ENCODE peak calls at places on chromosomes 12 and 14, in seven cellular contexts. O, S, E, G, N, W and D are unnamed samples.

GRCh38 chr12:45289245-45290217 is 73.6 kb downstream of the ANO6 start:
- DNase-seq in S (no peak), G (no peak), O (no peak), W (no peak), E (no peak), N (no peak), D (no peak)

GRCh38 chr12:53586745-53587144 is 39.4 kb downstream of the ATF7 start:
- DNase-seq in E (no peak), O (no peak), N (no peak), S (peak; percentile 4), W (peak; percentile 76), G (no peak), D (no peak)

GRCh38 chr14:45201908-45202307 is 51.1 kb downstream of the MIS18BP1 start:
- DNase-seq in W (peak; percentile 53), S (no peak), O (no peak), N (peak; percentile 61), E (no peak), G (peak; percentile 9), D (peak; percentile 33)

GRCh38 chr14:45247427-45247826 is 5.6 kb downstream of the MIS18BP1 start:
- DNase-seq in W (no peak), E (no peak), O (no peak), N (no peak), S (peak; percentile 13), G (no peak), D (no peak)

GRCh38 chr12:104671407-104672095 is 214.8 kb downstream of the CHST11 start:
- DNase-seq in N (no peak), E (peak; percentile 89), S (peak; percentile 97), W (peak; percentile 81), G (peak; percentile 82), O (peak; percentile 76), D (peak; percentile 98)

GRCh38 chr14:55752580-55753365 is 172.8 kb downstream of the KTN1 start:
- DNase-seq in O (no peak), E (peak; percentile 27), W (peak; percentile 89), S (peak; percentile 57), G (no peak), N (no peak), D (peak; percentile 78)

GRCh38 chr12:47231456-47231855 is 151.7 kb upstream of the AMIGO2 start:
- DNase-seq in S (no peak), O (no peak), N (no peak), W (no peak), G (no peak), E (no peak), D (no peak)

GRCh38 chr14:77505031-77505430 is 6.4 kb upstream of the ISM2 start:
- DNase-seq in O (no peak), S (no peak), N (no peak), W (no peak), G (no peak), E (no peak), D (no peak)

GRCh38 chr12:76586764-76587395 is 27.3 kb upstream of the OSBPL8 start:
- DNase-seq in G (peak; percentile 7), S (peak; percentile 10), N (peak; percentile 53), O (peak; percentile 5), E (no peak), W (peak; percentile 83), D (peak; percentile 61)

GRCh38 chr12:54398995-54399793 is 14.7 kb upstream of the ZNF385A start:
- DNase-seq in N (peak; percentile 83), O (peak; percentile 90), E (peak; percentile 87), G (peak; percentile 75), S (peak; percentile 85), W (peak; percentile 90), D (peak; percentile 88)

GRCh38 chr12:77488041-77488620 is 342.6 kb upstream of the NAV3 start:
- DNase-seq in O (no peak), N (no peak), W (peak; percentile 32), G (no peak), E (no peak), S (no peak), D (no peak)

GRCh38 chr12:13362260-13362841 is 165.8 kb downstream of the EMP1 start:
- DNase-seq in E (peak; percentile 53), G (no peak), W (peak; percentile 67), S (peak; percentile 84), N (peak; percentile 20), O (peak; percentile 54), D (peak; percentile 80)

GRCh38 chr12:5865397-5865796 is 79.7 kb downstream of the ANO2 start:
- DNase-seq in E (no peak), S (no peak), W (no peak), O (no peak), G (no peak), N (no peak), D (no peak)

GRCh38 chr12:94481734-94482133 is 22.1 kb upstream of the CEP83 start:
- DNase-seq in S (no peak), O (no peak), W (no peak), G (no peak), N (no peak), E (no peak), D (no peak)

GRCh38 chr14:20458031-20458789 is 3.0 kb downstream of the PIP4P1 start:
- DNase-seq in W (no peak), O (no peak), S (no peak), E (no peak), N (no peak), G (no peak), D (no peak)

GRCh38 chr14:71365305-71365865 is 458.1 kb downstream of the PCNX1 start:
- DNase-seq in E (no peak), W (peak; percentile 50), S (no peak), O (no peak), N (no peak), G (no peak), D (no peak)